ENCODE peak calls at places on chromosomes 13 and 19, in six cellular contexts. One of them, this sample, is unnamed.

GRCh38 chr13:63435668-63436275 is 2020.1 kb upstream of the PCDH20 start:
- DNase-seq in stomach: no peak
- DNase-seq in ACHN: peak; percentile 90
- DNase-seq in stimulated activated CD8-positive, alpha-beta memory T cell treated with anti-CD3 and anti-CD28 coated beads, Interleukin-7, amount 100 ng/mL, for 24 hours: no peak
- DNase-seq in stimulated activated CD4-positive, alpha-beta T cell treated with anti-CD3 and anti-CD28 coated beads, Interleukin-4, amount 100 ng/mL, for 1 hour: no peak
- DNase-seq in Calu3: peak; percentile 0
- DNase-seq in this sample: no peak

GRCh38 chr13:25741796-25742195 is 310.0 kb downstream of the SHISA2 start:
- DNase-seq in stomach: no peak
- DNase-seq in ACHN: no peak
- DNase-seq in stimulated activated CD8-positive, alpha-beta memory T cell treated with anti-CD3 and anti-CD28 coated beads, Interleukin-7, amount 100 ng/mL, for 24 hours: no peak
- DNase-seq in stimulated activated CD4-positive, alpha-beta T cell treated with anti-CD3 and anti-CD28 coated beads, Interleukin-4, amount 100 ng/mL, for 1 hour: no peak
- DNase-seq in Calu3: no peak
- DNase-seq in this sample: no peak

GRCh38 chr13:42039457-42039945 is 8.9 kb upstream of the DGKH start:
- DNase-seq in stomach: no peak
- DNase-seq in ACHN: no peak
- DNase-seq in stimulated activated CD8-positive, alpha-beta memory T cell treated with anti-CD3 and anti-CD28 coated beads, Interleukin-7, amount 100 ng/mL, for 24 hours: no peak
- DNase-seq in stimulated activated CD4-positive, alpha-beta T cell treated with anti-CD3 and anti-CD28 coated beads, Interleukin-4, amount 100 ng/mL, for 1 hour: no peak
- DNase-seq in Calu3: peak; percentile 2
- DNase-seq in this sample: peak; percentile 47

GRCh38 chr19:8421484-8422461 is 8.7 kb downstream of the MARCHF2 start:
- DNase-seq in stomach: peak; percentile 51
- DNase-seq in ACHN: no peak
- DNase-seq in stimulated activated CD8-positive, alpha-beta memory T cell treated with anti-CD3 and anti-CD28 coated beads, Interleukin-7, amount 100 ng/mL, for 24 hours: no peak
- DNase-seq in stimulated activated CD4-positive, alpha-beta T cell treated with anti-CD3 and anti-CD28 coated beads, Interleukin-4, amount 100 ng/mL, for 1 hour: no peak
- DNase-seq in Calu3: no peak
- DNase-seq in this sample: no peak

GRCh38 chr19:34224996-34225658 is 29.2 kb upstream of the GARRE1 start:
- DNase-seq in stomach: no peak
- DNase-seq in ACHN: no peak
- DNase-seq in stimulated activated CD8-positive, alpha-beta memory T cell treated with anti-CD3 and anti-CD28 coated beads, Interleukin-7, amount 100 ng/mL, for 24 hours: no peak
- DNase-seq in stimulated activated CD4-positive, alpha-beta T cell treated with anti-CD3 and anti-CD28 coated beads, Interleukin-4, amount 100 ng/mL, for 1 hour: no peak
- DNase-seq in Calu3: no peak
- DNase-seq in this sample: no peak

GRCh38 chr13:31161583-31162150 is at the start of gene HSPH1:
- DNase-seq in stomach: peak; percentile 98
- DNase-seq in ACHN: peak; percentile 95
- DNase-seq in stimulated activated CD8-positive, alpha-beta memory T cell treated with anti-CD3 and anti-CD28 coated beads, Interleukin-7, amount 100 ng/mL, for 24 hours: peak; percentile 97
- DNase-seq in stimulated activated CD4-positive, alpha-beta T cell treated with anti-CD3 and anti-CD28 coated beads, Interleukin-4, amount 100 ng/mL, for 1 hour: peak; percentile 99
- DNase-seq in Calu3: peak; percentile 96
- DNase-seq in this sample: peak; percentile 99

GRCh38 chr13:81927347-81927746 is 1586.4 kb upstream of the SPRY2 start:
- DNase-seq in stomach: no peak
- DNase-seq in ACHN: peak; percentile 0
- DNase-seq in stimulated activated CD8-positive, alpha-beta memory T cell treated with anti-CD3 and anti-CD28 coated beads, Interleukin-7, amount 100 ng/mL, for 24 hours: no peak
- DNase-seq in stimulated activated CD4-positive, alpha-beta T cell treated with anti-CD3 and anti-CD28 coated beads, Interleukin-4, amount 100 ng/mL, for 1 hour: no peak
- DNase-seq in Calu3: no peak
- DNase-seq in this sample: no peak

GRCh38 chr19:18460313-18460712 is 22.4 kb upstream of the ISYNA1 start:
- DNase-seq in stomach: peak; percentile 63
- DNase-seq in ACHN: no peak
- DNase-seq in stimulated activated CD8-positive, alpha-beta memory T cell treated with anti-CD3 and anti-CD28 coated beads, Interleukin-7, amount 100 ng/mL, for 24 hours: no peak
- DNase-seq in stimulated activated CD4-positive, alpha-beta T cell treated with anti-CD3 and anti-CD28 coated beads, Interleukin-4, amount 100 ng/mL, for 1 hour: no peak
- DNase-seq in Calu3: no peak
- DNase-seq in this sample: no peak

GRCh38 chr13:90896022-90896421 is 451.5 kb upstream of the MIR17HG start:
- DNase-seq in stomach: no peak
- DNase-seq in ACHN: no peak
- DNase-seq in stimulated activated CD8-positive, alpha-beta memory T cell treated with anti-CD3 and anti-CD28 coated beads, Interleukin-7, amount 100 ng/mL, for 24 hours: no peak
- DNase-seq in stimulated activated CD4-positive, alpha-beta T cell treated with anti-CD3 and anti-CD28 coated beads, Interleukin-4, amount 100 ng/mL, for 1 hour: no peak
- DNase-seq in Calu3: no peak
- DNase-seq in this sample: peak; percentile 10

GRCh38 chr19:39032164-39032918 is at the start of gene FBXO27:
- DNase-seq in stomach: no peak
- DNase-seq in ACHN: peak; percentile 61
- DNase-seq in stimulated activated CD8-positive, alpha-beta memory T cell treated with anti-CD3 and anti-CD28 coated beads, Interleukin-7, amount 100 ng/mL, for 24 hours: no peak
- DNase-seq in stimulated activated CD4-positive, alpha-beta T cell treated with anti-CD3 and anti-CD28 coated beads, Interleukin-4, amount 100 ng/mL, for 1 hour: no peak
- DNase-seq in Calu3: peak; percentile 56
- DNase-seq in this sample: peak; percentile 15

GRCh38 chr19:23528376-23528775 is 133.1 kb upstream of the ZNF91 start:
- DNase-seq in stomach: no peak
- DNase-seq in ACHN: no peak
- DNase-seq in stimulated activated CD8-positive, alpha-beta memory T cell treated with anti-CD3 and anti-CD28 coated beads, Interleukin-7, amount 100 ng/mL, for 24 hours: no peak
- DNase-seq in stimulated activated CD4-positive, alpha-beta T cell treated with anti-CD3 and anti-CD28 coated beads, Interleukin-4, amount 100 ng/mL, for 1 hour: no peak
- DNase-seq in Calu3: no peak
- DNase-seq in this sample: no peak

GRCh38 chr19:19659646-19660245 is 3.7 kb downstream of the ATP13A1 start:
- DNase-seq in stomach: no peak
- DNase-seq in ACHN: no peak
- DNase-seq in stimulated activated CD8-positive, alpha-beta memory T cell treated with anti-CD3 and anti-CD28 coated beads, Interleukin-7, amount 100 ng/mL, for 24 hours: no peak
- DNase-seq in stimulated activated CD4-positive, alpha-beta T cell treated with anti-CD3 and anti-CD28 coated beads, Interleukin-4, amount 100 ng/mL, for 1 hour: no peak
- DNase-seq in Calu3: no peak
- DNase-seq in this sample: no peak

GRCh38 chr13:49549289-49549688 is 36.1 kb downstream of the RCBTB1 start:
- DNase-seq in stomach: no peak
- DNase-seq in ACHN: no peak
- DNase-seq in stimulated activated CD8-positive, alpha-beta memory T cell treated with anti-CD3 and anti-CD28 coated beads, Interleukin-7, amount 100 ng/mL, for 24 hours: no peak
- DNase-seq in stimulated activated CD4-positive, alpha-beta T cell treated with anti-CD3 and anti-CD28 coated beads, Interleukin-4, amount 100 ng/mL, for 1 hour: no peak
- DNase-seq in Calu3: no peak
- DNase-seq in this sample: no peak

GRCh38 chr13:108948269-108948671 is 318.9 kb downstream of the MYO16 start:
- DNase-seq in stomach: no peak
- DNase-seq in ACHN: no peak
- DNase-seq in stimulated activated CD8-positive, alpha-beta memory T cell treated with anti-CD3 and anti-CD28 coated beads, Interleukin-7, amount 100 ng/mL, for 24 hours: no peak
- DNase-seq in stimulated activated CD4-positive, alpha-beta T cell treated with anti-CD3 and anti-CD28 coated beads, Interleukin-4, amount 100 ng/mL, for 1 hour: no peak
- DNase-seq in Calu3: no peak
- DNase-seq in this sample: no peak

GRCh38 chr19:19214892-19215291 is 3.1 kb downstream of the NCAN start:
- DNase-seq in stomach: no peak
- DNase-seq in ACHN: peak; percentile 61
- DNase-seq in stimulated activated CD8-positive, alpha-beta memory T cell treated with anti-CD3 and anti-CD28 coated beads, Interleukin-7, amount 100 ng/mL, for 24 hours: no peak
- DNase-seq in stimulated activated CD4-positive, alpha-beta T cell treated with anti-CD3 and anti-CD28 coated beads, Interleukin-4, amount 100 ng/mL, for 1 hour: peak; percentile 37
- DNase-seq in Calu3: peak; percentile 47
- DNase-seq in this sample: no peak

GRCh38 chr13:33207616-33207964 is 78.0 kb downstream of the STARD13 start:
- DNase-seq in stomach: no peak
- DNase-seq in ACHN: no peak
- DNase-seq in stimulated activated CD8-positive, alpha-beta memory T cell treated with anti-CD3 and anti-CD28 coated beads, Interleukin-7, amount 100 ng/mL, for 24 hours: no peak
- DNase-seq in stimulated activated CD4-positive, alpha-beta T cell treated with anti-CD3 and anti-CD28 coated beads, Interleukin-4, amount 100 ng/mL, for 1 hour: no peak
- DNase-seq in Calu3: no peak
- DNase-seq in this sample: peak; percentile 47

GRCh38 chr13:101474419-101474957 is 22.0 kb downstream of the ITGBL1 start:
- DNase-seq in stomach: no peak
- DNase-seq in ACHN: peak; percentile 42
- DNase-seq in stimulated activated CD8-positive, alpha-beta memory T cell treated with anti-CD3 and anti-CD28 coated beads, Interleukin-7, amount 100 ng/mL, for 24 hours: no peak
- DNase-seq in stimulated activated CD4-positive, alpha-beta T cell treated with anti-CD3 and anti-CD28 coated beads, Interleukin-4, amount 100 ng/mL, for 1 hour: no peak
- DNase-seq in Calu3: peak; percentile 22
- DNase-seq in this sample: no peak

GRCh38 chr13:38735655-38736440 is 49.0 kb downstream of the FREM2 start:
- DNase-seq in stomach: no peak
- DNase-seq in ACHN: peak; percentile 21
- DNase-seq in stimulated activated CD8-positive, alpha-beta memory T cell treated with anti-CD3 and anti-CD28 coated beads, Interleukin-7, amount 100 ng/mL, for 24 hours: no peak
- DNase-seq in stimulated activated CD4-positive, alpha-beta T cell treated with anti-CD3 and anti-CD28 coated beads, Interleukin-4, amount 100 ng/mL, for 1 hour: no peak
- DNase-seq in Calu3: no peak
- DNase-seq in this sample: no peak

GRCh38 chr19:38034153-38034835 is 127.3 kb downstream of the SIPA1L3 start:
- DNase-seq in stomach: no peak
- DNase-seq in ACHN: no peak
- DNase-seq in stimulated activated CD8-positive, alpha-beta memory T cell treated with anti-CD3 and anti-CD28 coated beads, Interleukin-7, amount 100 ng/mL, for 24 hours: no peak
- DNase-seq in stimulated activated CD4-positive, alpha-beta T cell treated with anti-CD3 and anti-CD28 coated beads, Interleukin-4, amount 100 ng/mL, for 1 hour: no peak
- DNase-seq in Calu3: no peak
- DNase-seq in this sample: no peak

GRCh38 chr19:46731007-46731501 is 14.1 kb upstream of the PRKD2 start:
- DNase-seq in stomach: peak; percentile 46
- DNase-seq in ACHN: peak; percentile 52
- DNase-seq in stimulated activated CD8-positive, alpha-beta memory T cell treated with anti-CD3 and anti-CD28 coated beads, Interleukin-7, amount 100 ng/mL, for 24 hours: no peak
- DNase-seq in stimulated activated CD4-positive, alpha-beta T cell treated with anti-CD3 and anti-CD28 coated beads, Interleukin-4, amount 100 ng/mL, for 1 hour: no peak
- DNase-seq in Calu3: peak; percentile 75
- DNase-seq in this sample: no peak

GRCh38 chr19:53254451-53255341 is at the start of gene ZNF677:
- DNase-seq in stomach: peak; percentile 74
- DNase-seq in ACHN: no peak
- DNase-seq in stimulated activated CD8-positive, alpha-beta memory T cell treated with anti-CD3 and anti-CD28 coated beads, Interleukin-7, amount 100 ng/mL, for 24 hours: peak; percentile 47
- DNase-seq in stimulated activated CD4-positive, alpha-beta T cell treated with anti-CD3 and anti-CD28 coated beads, Interleukin-4, amount 100 ng/mL, for 1 hour: peak; percentile 83
- DNase-seq in Calu3: no peak
- DNase-seq in this sample: peak; percentile 77